ENCODE peak calls at places on chromosomes 2 and 18, in four cellular contexts. D is SK-N-SH, M is hepatocyte, P is neural progenitor cell. W is an unnamed sample.

GRCh38 chr2:96591054-96591453 is 47.1 kb downstream of the KANSL3 start:
- DNase-seq in D (no peak), M (no peak), P (no peak), W (peak; percentile 30)

GRCh38 chr2:110869472-110870446 is 137.4 kb downstream of the ACOXL start:
- DNase-seq in D (peak; percentile 51), M (no peak), P (no peak), W (peak; percentile 12)

GRCh38 chr2:60553992-60554648 is 666 bp upstream of the BCL11A start:
- DNase-seq in D (peak; percentile 47), M (peak; percentile 79), P (peak; percentile 73), W (peak; percentile 54)

GRCh38 chr2:132977812-132978529 is 308.0 kb upstream of the LYPD1 start:
- DNase-seq in D (no peak), M (no peak), P (no peak), W (peak; percentile 47)

GRCh38 chr2:1887915-1888314 is 143.6 kb upstream of the PXDN start:
- DNase-seq in D (no peak), M (no peak), P (peak; percentile 29), W (peak; percentile 38)

GRCh38 chr2:10305254-10305635 is 2.5 kb downstream of the HPCAL1 start:
- DNase-seq in D (no peak), M (no peak), P (no peak), W (peak; percentile 54)

GRCh38 chr2:165161510-165161909 is 42.3 kb downstream of the SCN3A start:
- DNase-seq in D (no peak), M (no peak), P (no peak), W (peak; percentile 4)

GRCh38 chr18:9782073-9782857 is 74.2 kb downstream of the RAB31 start:
- DNase-seq in D (no peak), M (peak; percentile 52), P (no peak), W (peak; percentile 90)

GRCh38 chr2:181461056-181461630 is 4.0 kb downstream of the ITGA4 start:
- DNase-seq in D (no peak), M (no peak), P (no peak), W (no peak)

GRCh38 chr18:10442551-10442971 is 11.9 kb upstream of the APCDD1 start:
- DNase-seq in D (no peak), M (no peak), P (peak; percentile 16), W (no peak)

GRCh38 chr18:49230331-49230730 is 230.1 kb downstream of the DYM start:
- DNase-seq in D (no peak), M (no peak), P (no peak), W (peak; percentile 45)

GRCh38 chr2:71531522-71532047 is 78.2 kb downstream of the DYSF start:
- DNase-seq in D (no peak), M (peak; percentile 25), P (no peak), W (peak; percentile 64)

GRCh38 chr2:206158563-206159345 is 490 bp downstream of the NDUFS1 start:
- DNase-seq in D (no peak), M (peak; percentile 31), P (peak; percentile 57), W (peak; percentile 66)

GRCh38 chr18:57208056-57208455 is 61.2 kb downstream of the BOD1L2 start:
- DNase-seq in D (no peak), M (no peak), P (no peak), W (no peak)

GRCh38 chr18:57210101-57210661 is 63.3 kb downstream of the BOD1L2 start:
- DNase-seq in D (no peak), M (peak; percentile 90), P (peak; percentile 68), W (peak; percentile 92)

GRCh38 chr18:57210711-57211411 is 64.0 kb downstream of the BOD1L2 start:
- DNase-seq in D (no peak), M (peak; percentile 50), P (no peak), W (no peak)

GRCh38 chr18:57211412-57211750 is 64.5 kb downstream of the BOD1L2 start:
- DNase-seq in D (no peak), M (no peak), P (no peak), W (no peak)

DNA sequence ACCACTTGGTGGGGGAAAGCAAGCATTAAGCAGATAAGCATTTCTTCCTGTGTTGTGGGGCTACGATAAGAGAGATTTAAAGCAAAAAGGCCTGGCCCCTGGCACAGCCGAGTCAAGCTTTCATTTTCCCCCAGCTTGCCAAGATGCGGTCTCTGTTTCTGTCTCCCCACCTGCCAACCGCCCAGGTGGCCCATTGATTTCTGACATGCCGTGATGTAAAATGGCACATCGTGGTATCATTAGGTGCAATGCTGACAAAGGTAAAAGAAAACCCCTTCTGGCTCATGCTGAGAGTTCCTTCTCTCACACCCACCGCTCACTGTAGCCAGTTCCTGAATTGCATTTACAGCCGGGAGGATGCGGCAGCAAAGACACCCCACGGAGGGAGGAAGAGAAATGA is 62.8 kb downstream of the BOD1L2 start:
- DNase-seq in D (no peak), M (no peak), P (no peak), W (no peak)
- H2AFZ ChIP-seq in D (peak overlapping the region; percentile 61), M (peak overlapping the region; percentile 36), P (peak overlapping the region; percentile 59), W (peak overlapping the region; percentile 13)

DNA sequence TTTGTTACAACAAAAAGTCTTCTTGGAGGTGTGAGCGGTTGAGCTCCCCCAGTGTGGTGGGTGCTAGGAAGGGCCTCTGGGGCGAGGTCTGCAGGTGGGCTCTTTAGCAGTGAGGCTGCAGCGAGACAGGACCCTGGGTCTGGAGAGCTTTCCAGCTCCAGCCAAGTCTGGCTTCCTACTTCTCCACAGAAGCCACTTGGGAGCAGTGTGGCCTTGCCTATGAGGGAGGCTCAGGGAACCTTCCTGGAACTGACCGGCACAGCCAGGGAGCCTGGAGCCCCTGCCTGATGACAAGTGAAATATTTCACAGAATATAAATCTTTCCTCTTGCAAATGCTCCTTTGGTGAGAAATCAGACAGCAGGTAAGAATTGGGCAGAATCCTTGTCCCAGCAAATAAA is 289.6 kb upstream of the SPRED2 start:
- DNase-seq in D (peak; percentile 61), M (peak; percentile 80), P (peak; percentile 84), W (peak; percentile 5)
- TF ChIP-seq EZH2phosphoT487 in D (no peak), M (no peak), P (no peak), W (no peak)

DNA sequence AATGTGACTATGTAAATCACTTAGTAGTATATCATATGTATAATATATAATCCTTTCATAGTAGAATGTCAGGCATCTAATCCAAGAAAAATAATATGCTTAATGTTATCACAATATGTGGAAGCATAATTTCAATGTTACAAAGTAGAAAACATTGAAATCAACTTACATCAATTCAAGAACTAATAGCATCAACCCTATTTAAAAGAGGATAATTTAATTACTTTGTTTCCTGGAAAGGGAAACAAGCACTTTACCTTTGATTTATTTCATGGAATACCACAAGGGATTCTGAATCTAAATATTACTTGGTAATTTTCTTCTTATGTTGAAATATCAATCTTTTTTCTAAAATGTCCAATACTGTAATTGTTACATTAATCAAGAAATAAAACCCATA is 30.6 kb upstream of the SOCS6 start:
- DNase-seq in D (no peak), M (no peak), P (no peak), W (no peak)
- H2AFZ ChIP-seq in D (no peak overlapping the region), M (no peak overlapping the region), P (no peak overlapping the region), W (peak overlapping the region; percentile 9)

GRCh38 chr2:144495227-144495933 is 24.5 kb downstream of the ZEB2 start:
- DNase-seq in D (no peak), M (no peak), P (no peak), W (peak; percentile 40)

GRCh38 chr2:144498215-144498614 is 21.7 kb downstream of the ZEB2 start:
- DNase-seq in D (no peak), M (no peak), P (no peak), W (no peak)

GRCh38 chr2:144493027-144493809 is 26.7 kb downstream of the ZEB2 start:
- DNase-seq in D (no peak), M (no peak), P (no peak), W (no peak)

GRCh38 chr2:144496660-144497598 is 23.0 kb downstream of the ZEB2 start:
- DNase-seq in D (no peak), M (no peak), P (no peak), W (no peak)

DNA sequence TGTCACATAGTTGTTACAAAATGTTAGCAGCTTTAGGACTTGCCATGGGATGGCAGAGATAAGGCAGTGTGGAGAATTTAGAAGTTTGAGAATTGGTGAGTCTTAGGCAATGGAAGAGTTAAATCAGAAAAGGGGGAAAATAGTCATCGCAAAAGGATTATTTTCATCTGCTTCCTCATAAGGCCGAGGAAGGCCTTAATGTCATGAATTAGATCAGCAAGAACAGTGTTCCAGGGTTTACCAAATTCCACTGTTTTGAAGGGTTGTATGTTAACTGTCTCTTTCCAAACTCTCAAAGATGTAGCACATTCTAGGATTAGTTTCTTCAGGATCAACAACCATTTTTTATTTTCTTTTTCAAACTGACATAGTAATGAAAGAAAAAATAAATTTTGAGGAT is 23.9 kb downstream of the ZEB2 start:
- DNase-seq in D (no peak), M (no peak), P (no peak), W (peak; percentile 43)
- TF ChIP-seq EZH2phosphoT487 in D (no peak), M (no peak), P (no peak), W (no peak)

GRCh38 chr18:57834616-57835015 is 31.5 kb upstream of the ATP8B1 start:
- DNase-seq in D (no peak), M (no peak), P (no peak), W (peak; percentile 31)

GRCh38 chr18:57833441-57834101 is 30.5 kb upstream of the ATP8B1 start:
- DNase-seq in D (no peak), M (peak; percentile 75), P (peak; percentile 6), W (peak; percentile 36)

GRCh38 chr18:57832730-57833129 is 29.6 kb upstream of the ATP8B1 start:
- DNase-seq in D (no peak), M (no peak), P (no peak), W (no peak)

GRCh38 chr18:57835904-57836303 is 32.8 kb upstream of the ATP8B1 start:
- DNase-seq in D (no peak), M (no peak), P (no peak), W (no peak)

GRCh38 chr18:57831597-57832377 is 28.7 kb upstream of the ATP8B1 start:
- DNase-seq in D (no peak), M (no peak), P (no peak), W (no peak)
- H2AFZ ChIP-seq in D (no peak overlapping the region), M (no peak overlapping the region), P (no peak overlapping the region), W (no peak overlapping the region)